ENCODE peak calls at places on chromosome 16, in five cellular contexts. One of them, this sample, is unnamed.

GRCh38 chr16:3717235-3718018 is at the start of gene TRAP1:
- DNase-seq in lung: peak; percentile 91
- DNase-seq in left ventricle myocardium inferior: peak; percentile 91
- DNase-seq in suprapubic skin: peak; percentile 94
- DNase-seq in heart right ventricle: peak; percentile 89
- DNase-seq in this sample: peak; percentile 81

GRCh38 chr16:50982808-50983207 is 168.3 kb downstream of the SALL1 start:
- DNase-seq in left ventricle myocardium inferior: no peak
- DNase-seq in lung: no peak
- DNase-seq in heart right ventricle: no peak
- DNase-seq in suprapubic skin: no peak
- DNase-seq in this sample: no peak

GRCh38 chr16:30018731-30019158 is 4.3 kb upstream of the C16orf92 start:
- DNase-seq in left ventricle myocardium inferior: no peak
- DNase-seq in heart right ventricle: no peak
- DNase-seq in suprapubic skin: no peak
- DNase-seq in lung: no peak
- DNase-seq in this sample: no peak

GRCh38 chr16:28537076-28537475 is 1.7 kb downstream of the NUPR1 start:
- DNase-seq in lung: no peak
- DNase-seq in suprapubic skin: no peak
- DNase-seq in left ventricle myocardium inferior: no peak
- DNase-seq in heart right ventricle: no peak
- DNase-seq in this sample: no peak

GRCh38 chr16:57639172-57639571 is 10.7 kb downstream of the ADGRG1 start:
- DNase-seq in suprapubic skin: no peak
- DNase-seq in lung: no peak
- DNase-seq in heart right ventricle: no peak
- DNase-seq in left ventricle myocardium inferior: peak; percentile 41
- DNase-seq in this sample: no peak

GRCh38 chr16:29007865-29008593 is 23.2 kb downstream of the LAT start:
- DNase-seq in heart right ventricle: no peak
- DNase-seq in lung: no peak
- DNase-seq in left ventricle myocardium inferior: no peak
- DNase-seq in suprapubic skin: no peak
- DNase-seq in this sample: no peak

GRCh38 chr16:57925310-57925709 is 45.6 kb downstream of the CNGB1 start:
- DNase-seq in left ventricle myocardium inferior: no peak
- DNase-seq in suprapubic skin: no peak
- DNase-seq in lung: no peak
- DNase-seq in heart right ventricle: no peak
- DNase-seq in this sample: no peak

GRCh38 chr16:11152677-11153321 is 103.2 kb downstream of the SOCS1 start:
- DNase-seq in lung: no peak
- DNase-seq in heart right ventricle: no peak
- DNase-seq in left ventricle myocardium inferior: no peak
- DNase-seq in suprapubic skin: no peak
- DNase-seq in this sample: no peak

GRCh38 chr16:49649013-49649785 is 206.7 kb downstream of the ZNF423 start:
- DNase-seq in suprapubic skin: no peak
- DNase-seq in lung: no peak
- DNase-seq in heart right ventricle: no peak
- DNase-seq in left ventricle myocardium inferior: no peak
- DNase-seq in this sample: no peak

GRCh38 chr16:58732545-58733247 is 1.4 kb downstream of the GOT2 start:
- DNase-seq in lung: no peak
- DNase-seq in suprapubic skin: no peak
- DNase-seq in heart right ventricle: no peak
- DNase-seq in left ventricle myocardium inferior: no peak
- DNase-seq in this sample: no peak

GRCh38 chr16:27468941-27469531 is 67.1 kb downstream of the IL21R start:
- DNase-seq in suprapubic skin: no peak
- DNase-seq in heart right ventricle: no peak
- DNase-seq in lung: no peak
- DNase-seq in left ventricle myocardium inferior: no peak
- DNase-seq in this sample: no peak

GRCh38 chr16:57480754-57481230 is 5.5 kb downstream of the DOK4 start:
- DNase-seq in lung: no peak
- DNase-seq in heart right ventricle: no peak
- DNase-seq in left ventricle myocardium inferior: no peak
- DNase-seq in suprapubic skin: no peak
- DNase-seq in this sample: no peak

GRCh38 chr16:84724619-84725307 is 25.0 kb downstream of the USP10 start:
- DNase-seq in heart right ventricle: no peak
- DNase-seq in lung: no peak
- DNase-seq in suprapubic skin: no peak
- DNase-seq in left ventricle myocardium inferior: no peak
- DNase-seq in this sample: no peak

GRCh38 chr16:84277244-84277823 is 17.3 kb upstream of the WFDC1 start:
- DNase-seq in suprapubic skin: no peak
- DNase-seq in lung: peak; percentile 68
- DNase-seq in left ventricle myocardium inferior: peak; percentile 64
- DNase-seq in heart right ventricle: peak; percentile 57
- DNase-seq in this sample: no peak

GRCh38 chr16:22191966-22192260 is 14.2 kb upstream of the EEF2K start:
- DNase-seq in left ventricle myocardium inferior: no peak
- DNase-seq in heart right ventricle: peak; percentile 34
- DNase-seq in lung: no peak
- DNase-seq in suprapubic skin: no peak
- DNase-seq in this sample: no peak

GRCh38 chr16:89924298-89924924 is 1.3 kb downstream of the TUBB3 start:
- DNase-seq in left ventricle myocardium inferior: no peak
- DNase-seq in heart right ventricle: no peak
- DNase-seq in lung: no peak
- DNase-seq in suprapubic skin: no peak
- DNase-seq in this sample: no peak

GRCh38 chr16:71894229-71894920 is 956 bp upstream of the IST1 start:
- DNase-seq in lung: peak; percentile 37
- DNase-seq in suprapubic skin: no peak
- DNase-seq in heart right ventricle: peak; percentile 49
- DNase-seq in left ventricle myocardium inferior: peak; percentile 37
- DNase-seq in this sample: peak; percentile 62

GRCh38 chr16:48537275-48537674 is 72.7 kb downstream of the N4BP1 start:
- DNase-seq in heart right ventricle: no peak
- DNase-seq in left ventricle myocardium inferior: no peak
- DNase-seq in suprapubic skin: no peak
- DNase-seq in lung: no peak
- DNase-seq in this sample: no peak

GRCh38 chr16:48013476-48013875 is 142.3 kb downstream of the ABCC12 start:
- DNase-seq in heart right ventricle: peak; percentile 5
- DNase-seq in lung: no peak
- DNase-seq in suprapubic skin: no peak
- DNase-seq in left ventricle myocardium inferior: no peak
- DNase-seq in this sample: no peak

GRCh38 chr16:8847623-8848022 is 21.2 kb downstream of the CARHSP1 start:
- DNase-seq in left ventricle myocardium inferior: no peak
- DNase-seq in suprapubic skin: no peak
- DNase-seq in lung: no peak
- DNase-seq in heart right ventricle: peak; percentile 4
- DNase-seq in this sample: no peak

GRCh38 chr16:72644911-72645310 is 403.0 kb downstream of the ZFHX3 start:
- DNase-seq in left ventricle myocardium inferior: no peak
- DNase-seq in suprapubic skin: no peak
- DNase-seq in heart right ventricle: no peak
- DNase-seq in lung: no peak
- DNase-seq in this sample: no peak

GRCh38 chr16:56998861-56999260 is 9.5 kb downstream of the NLRC5 start:
- DNase-seq in lung: no peak
- DNase-seq in heart right ventricle: no peak
- DNase-seq in suprapubic skin: no peak
- DNase-seq in left ventricle myocardium inferior: no peak
- DNase-seq in this sample: no peak

GRCh38 chr16:82439678-82440293 is 187.0 kb upstream of the CDH13 start:
- DNase-seq in suprapubic skin: no peak
- DNase-seq in heart right ventricle: no peak
- DNase-seq in lung: peak; percentile 20
- DNase-seq in left ventricle myocardium inferior: no peak
- DNase-seq in this sample: no peak

GRCh38 chr16:4262303-4262835 is 10.5 kb downstream of the TFAP4 start:
- DNase-seq in left ventricle myocardium inferior: no peak
- DNase-seq in heart right ventricle: no peak
- DNase-seq in suprapubic skin: no peak
- DNase-seq in lung: no peak
- DNase-seq in this sample: no peak

GRCh38 chr16:50244504-50245416 is 21.6 kb upstream of the ADCY7 start:
- DNase-seq in left ventricle myocardium inferior: no peak
- DNase-seq in heart right ventricle: no peak
- DNase-seq in lung: no peak
- DNase-seq in suprapubic skin: no peak
- DNase-seq in this sample: no peak

GRCh38 chr16:49755291-49755611 is 100.7 kb downstream of the ZNF423 start:
- DNase-seq in left ventricle myocardium inferior: no peak
- DNase-seq in heart right ventricle: peak; percentile 30
- DNase-seq in suprapubic skin: no peak
- DNase-seq in lung: no peak
- DNase-seq in this sample: no peak

GRCh38 chr16:89572478-89573205 is 2.9 kb upstream of the CPNE7 start:
- DNase-seq in heart right ventricle: no peak
- DNase-seq in left ventricle myocardium inferior: no peak
- DNase-seq in suprapubic skin: no peak
- DNase-seq in lung: no peak
- DNase-seq in this sample: no peak

GRCh38 chr16:56102159-56102798 is 89.0 kb upstream of the GNAO1 start:
- DNase-seq in lung: no peak
- DNase-seq in heart right ventricle: peak; percentile 66
- DNase-seq in left ventricle myocardium inferior: peak; percentile 61
- DNase-seq in suprapubic skin: no peak
- DNase-seq in this sample: no peak

GRCh38 chr16:38941-39892 is 14.2 kb downstream of the POLR3K start:
- DNase-seq in left ventricle myocardium inferior: no peak
- DNase-seq in heart right ventricle: no peak
- DNase-seq in suprapubic skin: no peak
- DNase-seq in lung: peak; percentile 45
- DNase-seq in this sample: no peak

GRCh38 chr16:50306287-50306686 is 39.9 kb downstream of the ADCY7 start:
- DNase-seq in suprapubic skin: peak; percentile 69
- DNase-seq in lung: no peak
- DNase-seq in left ventricle myocardium inferior: no peak
- DNase-seq in heart right ventricle: no peak
- DNase-seq in this sample: peak; percentile 1

GRCh38 chr16:50251375-50252081 is 14.8 kb upstream of the ADCY7 start:
- DNase-seq in left ventricle myocardium inferior: no peak
- DNase-seq in lung: peak; percentile 68
- DNase-seq in suprapubic skin: no peak
- DNase-seq in heart right ventricle: no peak
- DNase-seq in this sample: no peak

GRCh38 chr16:19499481-19499880 is 22.4 kb downstream of the GDE1 start:
- DNase-seq in left ventricle myocardium inferior: no peak
- DNase-seq in heart right ventricle: no peak
- DNase-seq in suprapubic skin: no peak
- DNase-seq in lung: no peak
- DNase-seq in this sample: no peak
- H3K27me3 ChIP-seq in left ventricle myocardium inferior: no peaks in the 10 kb centered on the region
- H3K27me3 ChIP-seq in heart right ventricle: no peaks in the 10 kb centered on the region
- H3K27me3 ChIP-seq in suprapubic skin: no peaks in the 10 kb centered on the region
- H3K27me3 ChIP-seq in lung: no peaks in the 10 kb centered on the region
- H3K27me3 ChIP-seq in this sample: no peaks in the 10 kb centered on the region

DNA sequence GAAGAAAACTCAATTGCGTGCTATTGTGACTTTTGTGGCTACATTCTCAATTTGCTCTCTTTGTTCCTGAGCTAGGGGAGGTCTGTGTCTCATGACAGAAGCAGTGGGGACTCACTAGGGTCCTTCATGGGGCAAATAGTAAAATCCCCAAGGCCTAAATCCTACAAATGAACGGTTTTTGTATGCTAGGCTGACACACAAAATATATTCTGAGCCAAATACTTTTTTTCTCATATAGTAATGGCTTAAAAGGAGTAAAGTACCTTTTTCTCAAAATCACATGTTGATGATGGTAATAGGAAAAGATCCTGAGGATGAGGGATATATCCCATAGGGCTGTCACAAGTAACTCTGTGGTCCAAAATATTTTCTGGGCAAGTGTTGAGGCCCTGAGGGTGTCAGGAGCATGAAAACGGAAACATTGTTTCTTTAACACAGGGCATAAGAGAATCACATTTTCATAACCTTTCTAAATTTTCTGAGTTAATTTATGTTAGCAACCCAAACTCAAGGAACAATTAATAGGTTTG is 77.5 kb upstream of the CNTNAP4 start:
- DNase-seq in suprapubic skin: no peak
- DNase-seq in lung: no peak
- DNase-seq in left ventricle myocardium inferior: no peak
- DNase-seq in heart right ventricle: no peak
- DNase-seq in this sample: no peak
- H3K27me3 ChIP-seq in suprapubic skin: no peaks in the 10 kb centered on the region
- H3K27me3 ChIP-seq in lung: no peaks in the 10 kb centered on the region
- H3K27me3 ChIP-seq in left ventricle myocardium inferior: no peaks in the 10 kb centered on the region
- H3K27me3 ChIP-seq in heart right ventricle: no peaks in the 10 kb centered on the region
- H3K27me3 ChIP-seq in this sample: no peaks in the 10 kb centered on the region

GRCh38 chr16:65122974-65123845 is 1.3 kb upstream of the CDH11 start:
- DNase-seq in suprapubic skin: peak; percentile 84
- DNase-seq in lung: peak; percentile 39
- DNase-seq in left ventricle myocardium inferior: peak; percentile 64
- DNase-seq in heart right ventricle: peak; percentile 58
- DNase-seq in this sample: peak; percentile 18
- H3K27me3 ChIP-seq in suprapubic skin: peaks cover 43% of the 10 kb centered on the region
- H3K27me3 ChIP-seq in lung: peaks cover 5% of the 10 kb centered on the region
- H3K27me3 ChIP-seq in left ventricle myocardium inferior: peaks cover 66% of the 10 kb centered on the region
- H3K27me3 ChIP-seq in heart right ventricle: no peaks in the 10 kb centered on the region
- H3K27me3 ChIP-seq in this sample: peaks cover 11% of the 10 kb centered on the region

GRCh38 chr16:24253192-24253591 is 2.9 kb upstream of the CACNG3 start:
- DNase-seq in lung: no peak
- DNase-seq in heart right ventricle: peak; percentile 10
- DNase-seq in left ventricle myocardium inferior: no peak
- DNase-seq in suprapubic skin: no peak
- DNase-seq in this sample: no peak

GRCh38 chr16:24257965-24258364 is 1.8 kb downstream of the CACNG3 start:
- DNase-seq in heart right ventricle: no peak
- DNase-seq in lung: no peak
- DNase-seq in suprapubic skin: no peak
- DNase-seq in left ventricle myocardium inferior: no peak
- DNase-seq in this sample: no peak

GRCh38 chr16:24255446-24256352 is at the start of gene CACNG3:
- DNase-seq in lung: no peak
- DNase-seq in heart right ventricle: peak; percentile 36
- DNase-seq in left ventricle myocardium inferior: peak; percentile 30
- DNase-seq in suprapubic skin: no peak
- DNase-seq in this sample: no peak
- H3K27me3 ChIP-seq in lung: no peaks in the 10 kb centered on the region
- H3K27me3 ChIP-seq in heart right ventricle: no peaks in the 10 kb centered on the region
- H3K27me3 ChIP-seq in left ventricle myocardium inferior: peaks cover 82% of the 10 kb centered on the region
- H3K27me3 ChIP-seq in suprapubic skin: peaks cover 47% of the 10 kb centered on the region
- H3K27me3 ChIP-seq in this sample: no peaks in the 10 kb centered on the region

GRCh38 chr16:86809458-86809955 is 231.2 kb downstream of the FOXL1 start:
- DNase-seq in left ventricle myocardium inferior: no peak
- DNase-seq in suprapubic skin: no peak
- DNase-seq in heart right ventricle: no peak
- DNase-seq in lung: no peak
- DNase-seq in this sample: no peak
- H3K27me3 ChIP-seq in left ventricle myocardium inferior: peaks cover 43% of the 10 kb centered on the region
- H3K27me3 ChIP-seq in suprapubic skin: peaks cover 44% of the 10 kb centered on the region
- H3K27me3 ChIP-seq in heart right ventricle: no peaks in the 10 kb centered on the region
- H3K27me3 ChIP-seq in lung: no peaks in the 10 kb centered on the region
- H3K27me3 ChIP-seq in this sample: peaks cover 30% of the 10 kb centered on the region